ENCODE peak calls at places on chromosomes 13 and 19, in four cellular contexts. One of them, this sample, is unnamed.

GRCh38 chr13:59901191-59901590 is 262.5 kb downstream of the DIAPH3 start:
- DNase-seq in AG10803: no peak
- DNase-seq in AG04450: no peak
- DNase-seq in nephron progenitor cell: no peak
- DNase-seq in this sample: no peak

GRCh38 chr13:44011036-44011435 is 131.3 kb downstream of the LACC1 start:
- DNase-seq in AG10803: no peak
- DNase-seq in nephron progenitor cell: no peak
- DNase-seq in AG04450: no peak
- DNase-seq in this sample: no peak

GRCh38 chr19:13505761-13506549 is at the start of gene CACNA1A:
- DNase-seq in AG04450: no peak
- DNase-seq in nephron progenitor cell: peak
- DNase-seq in AG10803: peak
- DNase-seq in this sample: peak

GRCh38 chr13:45851171-45851889 is at the start of gene SIAH3:
- DNase-seq in AG10803: no peak
- DNase-seq in AG04450: no peak
- DNase-seq in nephron progenitor cell: peak
- DNase-seq in this sample: no peak

GRCh38 chr19:31316201-31316951 is 32.9 kb downstream of the TSHZ3 start:
- DNase-seq in AG10803: peak
- DNase-seq in AG04450: no peak
- DNase-seq in nephron progenitor cell: no peak
- DNase-seq in this sample: peak

GRCh38 chr19:42023121-42023942 is 29.3 kb upstream of the ATP1A3 start:
- DNase-seq in AG04450: no peak
- DNase-seq in nephron progenitor cell: peak
- DNase-seq in AG10803: peak
- DNase-seq in this sample: peak

GRCh38 chr13:67223742-67224141 is 6.4 kb downstream of the PCDH9 start:
- DNase-seq in AG04450: no peak
- DNase-seq in AG10803: no peak
- DNase-seq in nephron progenitor cell: no peak
- DNase-seq in this sample: no peak

GRCh38 chr13:97976551-97977375 is 23.3 kb downstream of the IPO5 start:
- DNase-seq in nephron progenitor cell: peak
- DNase-seq in AG04450: no peak
- DNase-seq in AG10803: no peak
- DNase-seq in this sample: peak

GRCh38 chr13:73598021-73598712 is 536.0 kb downstream of the KLF12 start:
- DNase-seq in AG10803: no peak
- DNase-seq in nephron progenitor cell: no peak
- DNase-seq in AG04450: peak
- DNase-seq in this sample: no peak

GRCh38 chr19:5804516-5805464 is at the start of gene NRTN:
- DNase-seq in AG04450: no peak
- DNase-seq in AG10803: no peak
- DNase-seq in nephron progenitor cell: peak
- DNase-seq in this sample: peak

GRCh38 chr19:40225440-40226305 is 816 bp downstream of the CCNP start:
- DNase-seq in AG04450: no peak
- DNase-seq in AG10803: peak
- DNase-seq in nephron progenitor cell: no peak
- DNase-seq in this sample: no peak

GRCh38 chr13:36841411-36841810 is 22.4 kb downstream of the RFXAP start:
- DNase-seq in AG10803: no peak
- DNase-seq in nephron progenitor cell: no peak
- DNase-seq in AG04450: no peak
- DNase-seq in this sample: no peak

GRCh38 chr19:35021596-35021995 is 8.7 kb upstream of the SCN1B start:
- DNase-seq in AG10803: no peak
- DNase-seq in AG04450: no peak
- DNase-seq in nephron progenitor cell: no peak
- DNase-seq in this sample: no peak

GRCh38 chr13:109196896-109197295 is 567.5 kb downstream of the MYO16 start:
- DNase-seq in AG04450: no peak
- DNase-seq in nephron progenitor cell: peak
- DNase-seq in AG10803: no peak
- DNase-seq in this sample: peak

GRCh38 chr13:43293561-43293960 is 270.2 kb downstream of the DNAJC15 start:
- DNase-seq in AG04450: no peak
- DNase-seq in AG10803: no peak
- DNase-seq in nephron progenitor cell: no peak
- DNase-seq in this sample: no peak

GRCh38 chr19:40263440-40264313 is 21.5 kb downstream of the AKT2 start:
- DNase-seq in AG04450: no peak
- DNase-seq in AG10803: no peak
- DNase-seq in nephron progenitor cell: no peak
- DNase-seq in this sample: no peak

GRCh38 chr19:33826521-33826920 is 29.9 kb downstream of the KCTD15 start:
- DNase-seq in AG10803: no peak
- DNase-seq in nephron progenitor cell: no peak
- DNase-seq in AG04450: no peak
- DNase-seq in this sample: no peak

GRCh38 chr13:35592457-35592856 is 116.0 kb upstream of the MAB21L1 start:
- DNase-seq in AG04450: no peak
- DNase-seq in nephron progenitor cell: no peak
- DNase-seq in AG10803: no peak
- DNase-seq in this sample: no peak

GRCh38 chr13:67076378-67076777 is 153.8 kb downstream of the PCDH9 start:
- DNase-seq in AG04450: no peak
- DNase-seq in nephron progenitor cell: no peak
- DNase-seq in AG10803: no peak
- DNase-seq in this sample: no peak

GRCh38 chr19:51121257-51121656 is 3.4 kb upstream of the SIGLEC9 start:
- DNase-seq in nephron progenitor cell: no peak
- DNase-seq in AG10803: no peak
- DNase-seq in AG04450: no peak
- DNase-seq in this sample: no peak

GRCh38 chr19:39074942-39075341 is 9.2 kb upstream of the ACP7 start:
- DNase-seq in AG10803: no peak
- DNase-seq in nephron progenitor cell: no peak
- DNase-seq in AG04450: no peak
- DNase-seq in this sample: no peak

GRCh38 chr13:45838171-45838745 is 13.3 kb downstream of the SIAH3 start:
- DNase-seq in AG10803: no peak
- DNase-seq in nephron progenitor cell: no peak
- DNase-seq in AG04450: no peak
- DNase-seq in this sample: no peak

GRCh38 chr13:30141773-30142501 is 165.4 kb downstream of the KATNAL1 start:
- DNase-seq in nephron progenitor cell: no peak
- DNase-seq in AG10803: peak
- DNase-seq in AG04450: no peak
- DNase-seq in this sample: no peak

GRCh38 chr13:45269204-45269603 is 68.4 kb upstream of the KCTD4 start:
- DNase-seq in nephron progenitor cell: no peak
- DNase-seq in AG10803: peak
- DNase-seq in AG04450: no peak
- DNase-seq in this sample: no peak

GRCh38 chr13:41565221-41565620 is 107.9 kb downstream of the RGCC start:
- DNase-seq in nephron progenitor cell: no peak
- DNase-seq in AG10803: peak
- DNase-seq in AG04450: peak
- DNase-seq in this sample: no peak

GRCh38 chr19:55136399-55137102 is 12.5 kb downstream of the TNNT1 start:
- DNase-seq in nephron progenitor cell: no peak
- DNase-seq in AG10803: no peak
- DNase-seq in AG04450: no peak
- DNase-seq in this sample: no peak

GRCh38 chr19:34075661-34076091 is 96.6 kb upstream of the LSM14A start:
- DNase-seq in AG04450: no peak
- DNase-seq in AG10803: peak
- DNase-seq in nephron progenitor cell: no peak
- DNase-seq in this sample: no peak

GRCh38 chr19:34246340-34246739 is 8.0 kb upstream of the GARRE1 start:
- DNase-seq in AG10803: no peak
- DNase-seq in AG04450: no peak
- DNase-seq in nephron progenitor cell: no peak
- DNase-seq in this sample: no peak

GRCh38 chr13:43878897-43879322 is 630 bp downstream of the CCDC122 start:
- DNase-seq in AG10803: peak
- DNase-seq in AG04450: peak
- DNase-seq in nephron progenitor cell: no peak
- DNase-seq in this sample: peak

GRCh38 chr19:41223431-41224234 is 4.6 kb downstream of the AXL start:
- DNase-seq in AG04450: no peak
- DNase-seq in AG10803: peak
- DNase-seq in nephron progenitor cell: peak
- DNase-seq in this sample: no peak

GRCh38 chr13:86282450-86282849 is 483.2 kb upstream of the SLITRK6 start:
- DNase-seq in AG04450: no peak
- DNase-seq in AG10803: no peak
- DNase-seq in nephron progenitor cell: no peak
- DNase-seq in this sample: no peak

GRCh38 chr13:88908896-88909535 is 1237.8 kb downstream of the SLITRK5 start:
- DNase-seq in AG04450: no peak
- DNase-seq in AG10803: no peak
- DNase-seq in nephron progenitor cell: no peak
- DNase-seq in this sample: no peak